ENCODE peak calls at places on chromosomes 11 and 22, in nine cellular contexts. W is GM19239; B is activated CD4-positive, alpha-beta T cell treated with anti-CD3 and anti-CD28 coated beads, Interleukin-2, amount 50 U/mL, for 48 hours; K is stimulated activated CD8-positive, alpha-beta memory T cell treated with anti-CD3 and anti-CD28 coated beads, Interleukin-4, amount 100 ng/mL, for 24 hours; U is putamen; I is HuH-7.5; Q is cardiac muscle cell; N is type B pancreatic cell; X is AG04450. V is an unnamed sample.

GRCh38 chr11:57432714-57433163 is 5.8 kb upstream of the SLC43A3 start:
- DNase-seq in W (no peak), B (peak), K (no peak), U (no peak), I (no peak), Q (peak), N (no peak), X (peak), V (no peak)

GRCh38 chr22:22884010-22884887 is 3.4 kb upstream of the IGLL5 start:
- DNase-seq in W (peak), B (peak), K (peak), U (peak), I (peak), Q (peak), N (peak), X (no peak), V (peak)

GRCh38 chr11:7165911-7166310 is 77.1 kb downstream of the RBMXL2 start:
- DNase-seq in W (no peak), B (no peak), K (no peak), U (no peak), I (no peak), Q (peak), N (no peak), X (no peak), V (no peak)

GRCh38 chr11:109123811-109124787 is 297.9 kb upstream of the C11orf87 start:
- DNase-seq in W (no peak), B (no peak), K (no peak), U (peak), I (no peak), Q (peak), N (no peak), X (no peak), V (no peak)

GRCh38 chr11:90449643-90450042 is 226.8 kb upstream of the CHORDC1 start:
- DNase-seq in W (no peak), B (no peak), K (no peak), U (no peak), I (no peak), Q (no peak), N (no peak), X (no peak), V (no peak)

GRCh38 chr11:11000546-11001283 is 142.9 kb upstream of the ZBED5 start:
- DNase-seq in W (no peak), B (no peak), K (no peak), U (no peak), I (no peak), Q (no peak), N (no peak), X (no peak), V (no peak)

GRCh38 chr22:37032535-37033460 is 13.3 kb downstream of the MPST start:
- DNase-seq in W (no peak), B (no peak), K (no peak), U (peak), I (peak), Q (peak), N (no peak), X (no peak), V (no peak)

GRCh38 chr11:75283391-75283931 is 42.9 kb downstream of the TPBGL start:
- DNase-seq in W (no peak), B (no peak), K (no peak), U (no peak), I (no peak), Q (no peak), N (no peak), X (no peak), V (no peak)

GRCh38 chr22:37809672-37810333 is 2.1 kb downstream of the GCAT start:
- DNase-seq in W (no peak), B (no peak), K (no peak), U (no peak), I (no peak), Q (no peak), N (no peak), X (no peak), V (no peak)

GRCh38 chr22:24359452-24360120 is 67.8 kb upstream of the ADORA2A start:
- DNase-seq in W (no peak), B (no peak), K (no peak), U (no peak), I (no peak), Q (peak), N (no peak), X (no peak), V (no peak)

GRCh38 chr11:111189466-111189865 is 56.1 kb upstream of the POU2AF2 start:
- DNase-seq in W (no peak), B (no peak), K (no peak), U (no peak), I (no peak), Q (no peak), N (no peak), X (no peak), V (no peak)

GRCh38 chr22:35728639-35729308 is 11.1 kb downstream of the APOL5 start:
- DNase-seq in W (no peak), B (no peak), K (no peak), U (no peak), I (no peak), Q (no peak), N (no peak), X (no peak), V (no peak)